ENCODE peak calls at places on chromosomes 5 and 9, in ten cellular contexts. Z is KG1; J is RWPE2; L is AG09309; F is effector CD4-positive, alpha-beta T cell; S is stimulated activated CD8-positive, alpha-beta memory T cell treated with anti-CD3 and anti-CD28 coated beads, Interleukin-15, amount 100 ng/mL, for 24 hours; H is activated CD8-positive, alpha-beta memory T cell treated with anti-CD3 and anti-CD28 coated beads, Interleukin-2, amount 50 U/mL, for 48 hours; G is OCI-M1; V is GM10248; D is upper lobe of right lung. O is an unnamed sample.

GRCh38 chr5:1367149-1367548 is 22.2 kb upstream of the CLPTM1L start:
- DNase-seq in G (no peak), D (no peak), L (no peak), F (no peak), Z (no peak), S (no peak), J (no peak), H (no peak), V (no peak), O (no peak)

GRCh38 chr9:121844090-121844489 is 192.7 kb downstream of the DAB2IP start:
- DNase-seq in S (no peak), L (no peak), J (no peak), V (no peak), D (no peak), F (no peak), H (no peak), Z (no peak), G (no peak), O (no peak)

GRCh38 chr9:115879451-115879850 is 274.1 kb upstream of the PAPPA start:
- DNase-seq in J (no peak), F (no peak), H (no peak), V (no peak), Z (no peak), D (no peak), L (no peak), G (no peak), S (no peak), O (no peak)

GRCh38 chr5:177086918-177087706 is 397 bp downstream of the FGFR4 start:
- DNase-seq in L (no peak), G (peak), H (peak), J (no peak), D (peak), F (peak), V (peak), S (peak), Z (no peak), O (peak)

GRCh38 chr5:38008198-38008597 is 168.4 kb upstream of the GDNF start:
- DNase-seq in S (no peak), V (no peak), F (no peak), H (no peak), Z (no peak), G (peak), D (no peak), J (no peak), L (no peak), O (no peak)

GRCh38 chr5:1772634-1773033 is 27.0 kb downstream of the MRPL36 start:
- DNase-seq in V (no peak), D (no peak), H (no peak), G (peak), L (no peak), J (no peak), S (no peak), Z (no peak), F (no peak), O (no peak)

GRCh38 chr9:3398232-3398648 is 127.6 kb downstream of the RFX3 start:
- DNase-seq in Z (peak), D (no peak), S (no peak), G (peak), F (no peak), H (no peak), V (peak), L (no peak), J (no peak), O (no peak)

GRCh38 chr9:20848490-20848889 is 164.4 kb downstream of the FOCAD start:
- DNase-seq in F (no peak), G (no peak), L (no peak), J (no peak), V (no peak), H (no peak), D (no peak), S (no peak), Z (no peak), O (no peak)

GRCh38 chr9:130806388-130806716 is 28.7 kb upstream of the ABL1 start:
- DNase-seq in F (no peak), L (no peak), Z (no peak), S (no peak), G (no peak), D (no peak), J (no peak), H (no peak), V (no peak), O (no peak)

GRCh38 chr9:90124961-90125360 is 517.7 kb downstream of the DIRAS2 start:
- DNase-seq in V (no peak), S (no peak), F (no peak), H (no peak), Z (no peak), G (peak), D (no peak), J (no peak), L (no peak), O (no peak)

GRCh38 chr9:124894741-124895170 is 32.8 kb downstream of the ARPC5L start:
- DNase-seq in H (no peak), S (no peak), G (peak), L (peak), D (no peak), V (no peak), F (no peak), J (no peak), Z (peak), O (peak)

GRCh38 chr9:72856985-72857631 is 95.7 kb downstream of the ALDH1A1 start:
- DNase-seq in G (peak), J (no peak), F (no peak), V (peak), L (peak), Z (peak), S (no peak), H (no peak), D (no peak), O (no peak)

O was measured in activated CD4-positive, alpha-beta T cell treated with anti-CD3 and anti-CD28 coated beads, Interleukin-2, amount 50 U/mL, for 1 hour.